ENCODE peak calls at places on chromosomes 4 and X, in ten cellular contexts. E is GM19239, Z is HT-29, I is fibroblast of mammary gland, G is ascending aorta, C is hypothalamus, T is AG09319, L is HFF-Myc, D is HTR-8/SVneo, P is smooth muscle cell of the brain vasculature. B is an unnamed sample.
A peak's percentile ranks its signal among the peaks of the same experiment; 100 is the strongest.

GRCh38 chr4:8136972-8137710 is 21.5 kb downstream of the ABLIM2 start:
- DNase-seq in E (no peak), Z (no peak), I (no peak), G (no peak), C (no peak), T (no peak), L (no peak), D (no peak), P (no peak), B (no peak)

GRCh38 chr4:156786713-156787112 is 184.9 kb downstream of the PDGFC start:
- DNase-seq in E (no peak), Z (no peak), I (no peak), G (no peak), C (no peak), T (no peak), L (no peak), D (no peak), P (no peak), B (no peak)

GRCh38 chr4:100302061-100303026 is 112.1 kb upstream of the DDIT4L start:
- DNase-seq in E (no peak), Z (no peak), I (no peak), G (no peak), C (no peak), T (no peak), L (no peak), D (no peak), P (no peak), B (no peak)

GRCh38 chr4:21901831-21902230 is 46.7 kb downstream of the KCNIP4 start:
- DNase-seq in E (no peak), Z (no peak), I (peak; percentile 91), G (no peak), C (no peak), T (no peak), L (no peak), D (no peak), P (no peak), B (no peak)

GRCh38 chr4:2159931-2160330 is 82.0 kb downstream of the HAUS3 start:
- DNase-seq in E (no peak), Z (no peak), I (no peak), G (no peak), C (no peak), T (no peak), L (no peak), D (no peak), P (no peak), B (no peak)

GRCh38 chr4:180674629-180675367 is 1568.4 kb upstream of the TENM3 start:
- DNase-seq in E (no peak), Z (no peak), I (no peak), G (no peak), C (no peak), T (no peak), L (no peak), D (no peak), P (no peak), B (no peak)

GRCh38 chr4:156193800-156194199 is 240.1 kb upstream of the CTSO start:
- DNase-seq in E (no peak), Z (no peak), I (peak; percentile 28), G (no peak), C (no peak), T (no peak), L (peak; percentile 33), D (peak; percentile 12), P (no peak), B (no peak)

GRCh38 chr4:105840426-105841174 is 54.7 kb upstream of the NPNT start:
- DNase-seq in E (no peak), Z (no peak), I (no peak), G (no peak), C (no peak), T (no peak), L (no peak), D (no peak), P (no peak), B (no peak)

GRCh38 chrX:43552166-43552565 is 103.9 kb upstream of the MAOA start:
- DNase-seq in E (no peak), Z (peak; percentile 77), I (no peak), G (no peak), C (no peak), T (no peak), L (no peak), D (no peak), P (no peak), B (no peak)

GRCh38 chr4:147370881-147371280 is 110.0 kb upstream of the EDNRA start:
- DNase-seq in E (no peak), Z (peak; percentile 21), I (no peak), G (no peak), C (no peak), T (no peak), L (no peak), D (no peak), P (no peak), B (no peak)

GRCh38 chrX:111007238-111007637 is 88.8 kb upstream of the PAK3 start:
- DNase-seq in E (no peak), Z (no peak), I (no peak), G (no peak), C (no peak), T (no peak), L (no peak), D (no peak), P (no peak), B (no peak)

GRCh38 chrX:9681422-9681821 is 84.2 kb downstream of the GPR143 start:
- DNase-seq in E (no peak), Z (no peak), I (peak; percentile 62), G (no peak), C (no peak), T (no peak), L (no peak), D (no peak), P (no peak), B (no peak)

GRCh38 chr4:64581422-64581821 is 172.2 kb upstream of the TECRL start:
- DNase-seq in E (no peak), Z (no peak), I (peak; percentile 70), G (no peak), C (no peak), T (no peak), L (peak; percentile 0), D (no peak), P (no peak), B (no peak)

GRCh38 chr4:13977755-13978154 is 350.2 kb upstream of the BOD1L1 start:
- DNase-seq in E (no peak), Z (no peak), I (no peak), G (no peak), C (no peak), T (no peak), L (no peak), D (no peak), P (no peak), B (no peak)

GRCh38 chrX:41085883-41086626 is 810 bp downstream of the USP9X start:
- DNase-seq in E (peak; percentile 5), Z (peak; percentile 48), I (peak; percentile 49), G (peak; percentile 81), C (peak; percentile 52), T (no peak), L (no peak), D (peak; percentile 29), P (no peak), B (no peak)

GRCh38 chr4:21753084-21753760 is 195.3 kb downstream of the KCNIP4 start:
- DNase-seq in E (no peak), Z (no peak), I (no peak), G (no peak), C (no peak), T (no peak), L (no peak), D (no peak), P (no peak), B (no peak)

GRCh38 chr4:89248879-89249281 is 58.7 kb downstream of the GPRIN3 start:
- DNase-seq in E (no peak), Z (no peak), I (no peak), G (no peak), C (no peak), T (no peak), L (no peak), D (no peak), P (no peak), B (no peak)

GRCh38 chrX:40201486-40201885 is 103.7 kb upstream of the BCOR start:
- DNase-seq in E (peak; percentile 32), Z (no peak), I (no peak), G (no peak), C (no peak), T (no peak), L (no peak), D (no peak), P (no peak), B (no peak)

GRCh38 chr4:41070516-41071281 is 143.6 kb downstream of the APBB2 start:
- DNase-seq in E (no peak), Z (no peak), I (no peak), G (no peak), C (no peak), T (no peak), L (no peak), D (no peak), P (no peak), B (no peak)

GRCh38 chrX:34332336-34332735 is 200.2 kb upstream of the FAM47A start:
- DNase-seq in E (no peak), Z (no peak), I (no peak), G (no peak), C (no peak), T (no peak), L (no peak), D (peak; percentile 3), P (no peak), B (no peak)

GRCh38 chr4:83917572-83917971 is 381.7 kb downstream of the GPAT3 start:
- DNase-seq in E (no peak), Z (no peak), I (peak; percentile 22), G (no peak), C (no peak), T (no peak), L (no peak), D (no peak), P (no peak), B (no peak)

GRCh38 chrX:68532828-68533227 is 34.0 kb downstream of the YIPF6 start:
- DNase-seq in E (no peak), Z (no peak), I (peak; percentile 55), G (no peak), C (no peak), T (no peak), L (no peak), D (no peak), P (no peak), B (no peak)

GRCh38 chr4:10008208-10009005 is 12.9 kb downstream of the SLC2A9 start:
- DNase-seq in E (no peak), Z (no peak), I (peak; percentile 43), G (no peak), C (no peak), T (no peak), L (no peak), D (no peak), P (no peak), B (no peak)

GRCh38 chrX:119539872-119540271 is 25.3 kb downstream of the STEEP1 start:
- DNase-seq in E (no peak), Z (no peak), I (no peak), G (no peak), C (no peak), T (no peak), L (no peak), D (no peak), P (no peak), B (no peak)

GRCh38 chr4:1983053-1983845 is 25.5 kb downstream of the NELFA start:
- DNase-seq in E (no peak), Z (no peak), I (no peak), G (peak; percentile 62), C (no peak), T (no peak), L (no peak), D (no peak), P (no peak), B (no peak)

GRCh38 chr4:85244638-85245037 is 230.3 kb upstream of the ARHGAP24 start:
- DNase-seq in E (no peak), Z (no peak), I (no peak), G (no peak), C (no peak), T (no peak), L (no peak), D (no peak), P (no peak), B (no peak)

GRCh38 chr4:54384563-54384962 is 155.5 kb downstream of the PDGFRA start:
- DNase-seq in E (no peak), Z (peak; percentile 37), I (peak; percentile 54), G (no peak), C (peak; percentile 9), T (no peak), L (no peak), D (peak; percentile 12), P (no peak), B (no peak)

GRCh38 chrX:149527705-149528104 is 13.1 kb upstream of the EOLA1 start:
- DNase-seq in E (no peak), Z (peak; percentile 65), I (peak; percentile 31), G (no peak), C (no peak), T (no peak), L (no peak), D (no peak), P (no peak), B (no peak)